ENCODE peak calls at places on chromosomes 5 and 9, in five cellular contexts. G, V, X, F and T are unnamed samples.

GRCh38 chr9:110555971-110556370 is 23.6 kb downstream of the SVEP1 start:
- DNase-seq in G (peak), X (no peak), F (no peak), V (no peak), T (no peak)

GRCh38 chr9:3962467-3962866 is 337.4 kb downstream of the GLIS3 start:
- DNase-seq in G (peak), F (no peak), X (no peak), V (peak), T (peak)

GRCh38 chr9:121662896-121663580 is 11.6 kb downstream of the DAB2IP start:
- DNase-seq in F (no peak), V (no peak), G (no peak), X (no peak), T (no peak)

GRCh38 chr5:10588779-10589447 is 25.0 kb downstream of the ANKRD33B start:
- DNase-seq in X (no peak), G (no peak), V (no peak), F (peak), T (no peak)

GRCh38 chr5:132539716-132540115 is 3.6 kb downstream of the IL5 start:
- DNase-seq in X (no peak), F (no peak), G (no peak), V (no peak), T (no peak)

GRCh38 chr9:1759901-1760300 is 255.2 kb upstream of the SMARCA2 start:
- DNase-seq in V (no peak), F (no peak), G (no peak), X (no peak), T (peak)

GRCh38 chr5:81572201-81572600 is 178.3 kb upstream of the ACOT12 start:
- DNase-seq in G (no peak), X (no peak), F (no peak), V (no peak), T (no peak)

GRCh38 chr5:172979778-172980177 is 3.8 kb upstream of the ATP6V0E1 start:
- DNase-seq in V (no peak), X (no peak), F (no peak), G (no peak), T (no peak)

GRCh38 chr5:163822548-163822947 is 317.1 kb downstream of the MAT2B start:
- DNase-seq in F (no peak), V (no peak), X (no peak), G (no peak), T (no peak)

GRCh38 chr5:76372320-76373054 is 30.6 kb upstream of the IQGAP2 start:
- DNase-seq in F (peak), X (no peak), V (no peak), G (peak), T (peak)

GRCh38 chr5:33788922-33789321 is 102.9 kb downstream of the ADAMTS12 start:
- DNase-seq in G (peak), F (no peak), V (no peak), X (no peak), T (peak)

GRCh38 chr5:172600571-172600970 is 40.5 kb upstream of the NEURL1B start:
- DNase-seq in V (no peak), G (no peak), X (no peak), F (no peak), T (no peak)

GRCh38 chr5:142548739-142549275 is 137.1 kb downstream of the FGF1 start:
- DNase-seq in X (peak), V (peak), G (peak), F (peak), T (peak)

GRCh38 chr5:82159014-82159413 is 119.1 kb downstream of the RPS23 start:
- DNase-seq in X (no peak), V (no peak), F (no peak), G (peak), T (no peak)

GRCh38 chr9:86794356-86795046 is 152.8 kb downstream of the GAS1 start:
- DNase-seq in G (peak), F (no peak), V (no peak), X (no peak), T (no peak)